ENCODE peak calls at places on chromosome 14, in seven cellular contexts. I is RPMI7951, K is epithelial cell of esophagus, L is left kidney, T is mesendoderm, O is T-helper 2 cell, S is anterior cingulate cortex. N is an unnamed sample.

GRCh38 chr14:100533647-100534485 is 53.4 kb downstream of the BEGAIN start:
- DNase-seq in S (no peak), L (no peak), T (no peak), I (peak), O (no peak), K (no peak), N (peak)

GRCh38 chr14:87434680-87435079 is 558.3 kb downstream of the GALC start:
- DNase-seq in I (no peak), S (no peak), T (no peak), O (no peak), K (no peak), L (no peak), N (no peak)

GRCh38 chr14:104359301-104359968 is 220.1 kb upstream of the C14orf180 start:
- DNase-seq in T (no peak), K (no peak), I (no peak), O (no peak), S (no peak), L (no peak), N (no peak)

GRCh38 chr14:38723954-38724353 is 379.1 kb downstream of the SEC23A start:
- DNase-seq in K (no peak), T (peak), S (no peak), L (peak), I (no peak), O (no peak), N (no peak)

GRCh38 chr14:32366256-32366655 is 37.2 kb downstream of the AKAP6 start:
- DNase-seq in T (peak), S (peak), O (no peak), I (peak), K (no peak), L (peak), N (peak)

GRCh38 chr14:93317836-93318807 is 14.7 kb downstream of the BTBD7 start:
- DNase-seq in O (no peak), L (no peak), I (peak), T (peak), K (peak), S (no peak), N (peak)

GRCh38 chr14:104011824-104012517 is 69.6 kb upstream of the RD3L start:
- DNase-seq in O (no peak), K (no peak), L (no peak), I (no peak), S (no peak), T (no peak), N (no peak)

GRCh38 chr14:70663707-70664179 is 22.0 kb downstream of the TTC9 start:
- DNase-seq in T (no peak), S (no peak), K (no peak), L (no peak), I (peak), O (no peak), N (peak)

GRCh38 chr14:86501611-86502010 is 971.7 kb downstream of the FLRT2 start:
- DNase-seq in S (no peak), O (peak), I (no peak), T (no peak), K (no peak), L (no peak), N (no peak)

GRCh38 chr14:93240678-93241000 is 33.6 kb downstream of the UBR7 start:
- DNase-seq in T (no peak), S (no peak), I (no peak), K (no peak), O (no peak), L (no peak), N (peak)

N was measured in LHCN-M2.